ENCODE peak calls at places on chromosomes 12 and 14, in five cellular contexts. N is hepatocyte, J is HCT116, A is neural progenitor cell, H is H9. B is an unnamed sample. For H3K79me2, the result is how much of the 10 kb centered on the place peaks cover.

GRCh38 chr14:93707475-93707874 is 80.8 kb downstream of the PRIMA1 start:
- DNase-seq in A (no peak), N (no peak), H (no peak), J (no peak), B (no peak)

GRCh38 chr12:38669530-38669929 is 235.9 kb downstream of the CPNE8 start:
- DNase-seq in A (peak), H (no peak), J (no peak), N (peak), B (no peak)

GRCh38 chr14:25050494-25051170 is 685 bp upstream of the STXBP6 start:
- DNase-seq in J (no peak), H (no peak), A (peak), N (peak), B (no peak)

GRCh38 chr12:123948401-123949117 is 24.1 kb downstream of the CCDC92 start:
- DNase-seq in J (no peak), N (no peak), A (no peak), H (peak), B (no peak)

GRCh38 chr12:55818140-55818728 is 393 bp downstream of the ORMDL2 start:
- DNase-seq in N (no peak), A (no peak), J (no peak), H (no peak), B (no peak)

GRCh38 chr12:69689638-69690037 is 9.5 kb downstream of the BEST3 start:
- DNase-seq in A (peak), H (no peak), J (no peak), N (no peak), B (no peak)

GRCh38 chr12:48776956-48777355 is 11.9 kb downstream of the ADCY6 start:
- DNase-seq in A (no peak), H (no peak), J (no peak), N (no peak), B (no peak)

GRCh38 chr14:39097159-39097558 is 5.9 kb downstream of the SEC23A start:
- DNase-seq in A (no peak), J (no peak), N (peak), H (no peak), B (no peak)

GRCh38 chr12:14910090-14910915 is 24.6 kb upstream of the MGP start:
- DNase-seq in N (no peak), A (no peak), H (no peak), J (peak), B (no peak)

GRCh38 chr12:76628745-76629144 is 69.2 kb upstream of the OSBPL8 start:
- DNase-seq in N (no peak), H (no peak), A (no peak), J (no peak), B (no peak)

GRCh38 chr12:46383654-46384450 is 11.3 kb upstream of the SLC38A2 start:
- DNase-seq in A (no peak), H (no peak), N (peak), J (peak), B (peak)

GRCh38 chr14:36785511-36785910 is 123.9 kb downstream of the PAX9 start:
- DNase-seq in N (no peak), A (no peak), J (no peak), H (no peak), B (no peak)

GRCh38 chr14:74246561-74246960 is 7.3 kb downstream of the VSX2 start:
- DNase-seq in A (peak), J (no peak), N (no peak), H (no peak), B (no peak)

DNA sequence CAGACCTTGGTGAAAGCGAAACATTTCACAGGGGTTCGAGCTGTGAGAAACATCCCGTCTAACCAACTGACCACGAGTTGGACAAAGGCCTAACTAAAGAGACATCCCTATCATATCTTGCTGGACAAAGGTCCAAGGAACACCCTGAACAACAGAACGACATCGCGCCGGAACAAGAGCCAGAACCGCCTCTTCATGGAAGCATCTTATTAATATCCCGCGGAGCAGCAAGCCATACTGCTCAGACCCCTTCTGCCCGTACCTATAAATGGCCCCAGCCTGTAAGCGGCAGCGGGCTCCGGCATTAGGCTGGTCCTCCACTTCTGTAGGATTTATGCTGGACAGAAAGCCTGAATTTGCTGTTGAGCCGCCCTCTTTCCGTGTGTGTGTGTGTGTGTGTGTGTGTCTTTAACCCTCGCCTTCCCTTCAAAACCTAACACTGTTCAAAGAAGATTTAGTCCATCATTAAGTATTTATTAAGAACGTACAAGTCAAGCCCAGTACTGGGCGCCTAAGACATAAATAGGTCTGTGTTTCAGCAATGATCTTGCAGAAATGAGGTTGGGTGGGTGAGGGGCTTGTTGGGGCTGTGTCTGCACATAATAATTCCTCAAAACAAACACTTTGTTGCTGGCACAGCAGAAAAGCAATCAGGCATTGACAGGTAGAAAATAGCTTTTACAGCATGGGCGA is 1.9 kb downstream of the SLC6A15 start:
- DNase-seq in A (peak), N (peak), J (no peak), H (peak), B (no peak)
- H3K27ac ChIP-seq in A (no peak), N (no peak), J (no peak), H (no peak), B (no peak)

GRCh38 chr12:75525263-75525662 is 13.9 kb upstream of the KRR1 start:
- DNase-seq in A (no peak), N (no peak), J (no peak), H (no peak), B (peak)
- TF ChIP-seq CTCF in A (peak), N (peak), J (no peak), H (peak), B (peak)

DNA sequence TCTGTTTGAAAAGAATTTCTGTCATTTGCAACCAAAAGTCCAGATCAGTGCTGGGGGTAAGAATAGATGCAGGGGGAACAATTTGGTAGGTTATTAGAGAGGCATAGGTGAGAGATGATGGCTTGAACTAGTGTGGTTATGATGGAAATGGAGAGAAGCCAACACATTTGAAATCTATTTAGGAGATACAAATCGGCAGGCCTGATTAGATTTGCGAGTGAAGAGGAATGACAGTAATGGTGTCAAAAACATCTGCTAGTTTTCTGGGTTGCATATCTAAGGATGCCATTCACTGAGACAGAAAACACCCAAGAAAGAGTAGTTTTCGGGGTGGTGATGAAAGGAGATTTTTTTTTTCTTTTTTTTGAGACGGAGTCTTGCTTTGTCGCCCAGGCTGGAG is 138.1 kb downstream of the LMNTD1 start:
- DNase-seq in J (no peak), A (no peak), H (no peak), N (no peak), B (no peak)
- H3K79me2 ChIP-seq in J (under half), A (under half), H (under half), N (under half), B (under half)

GRCh38 chr14:50984061-50984710 is 39.9 kb upstream of the PYGL start:
- DNase-seq in A (no peak), N (no peak), J (no peak), H (no peak), B (no peak)
- H3K27ac ChIP-seq in A (no peak), N (no peak), J (no peak), H (no peak), B (no peak)

B was measured in OCI-LY7.